ENCODE peak calls at places on chromosome 16, in nine cellular contexts. One of them, this sample, is unnamed.

GRCh38 chr16:85986931-85987749 is 88.2 kb downstream of the IRF8 start:
- DNase-seq in GM13977: peak
- DNase-seq in HS-5: no peak
- DNase-seq in RWPE1: no peak
- DNase-seq in DMS79 treated with DMSO at 0.1 percent for 48 hours: peak
- DNase-seq in mammary epithelial cell: no peak
- DNase-seq in CD8-positive, alpha-beta T cell: peak
- DNase-seq in dermis blood vessel endothelial cell: peak
- DNase-seq in transverse colon: peak
- DNase-seq in this sample: no peak

GRCh38 chr16:29825145-29826044 is 5.1 kb downstream of the MVP start:
- DNase-seq in GM13977: peak
- DNase-seq in HS-5: peak
- DNase-seq in RWPE1: peak
- DNase-seq in DMS79 treated with DMSO at 0.1 percent for 48 hours: no peak
- DNase-seq in mammary epithelial cell: peak
- DNase-seq in CD8-positive, alpha-beta T cell: no peak
- DNase-seq in dermis blood vessel endothelial cell: peak
- DNase-seq in transverse colon: peak
- DNase-seq in this sample: peak

GRCh38 chr16:84839956-84840355 is 20.2 kb downstream of the CRISPLD2 start:
- DNase-seq in GM13977: no peak
- DNase-seq in HS-5: no peak
- DNase-seq in RWPE1: no peak
- DNase-seq in DMS79 treated with DMSO at 0.1 percent for 48 hours: no peak
- DNase-seq in mammary epithelial cell: peak
- DNase-seq in CD8-positive, alpha-beta T cell: no peak
- DNase-seq in dermis blood vessel endothelial cell: no peak
- DNase-seq in transverse colon: no peak
- DNase-seq in this sample: no peak

GRCh38 chr16:20944861-20945390 is 44.4 kb downstream of the LYRM1 start:
- DNase-seq in GM13977: no peak
- DNase-seq in HS-5: no peak
- DNase-seq in RWPE1: no peak
- DNase-seq in DMS79 treated with DMSO at 0.1 percent for 48 hours: no peak
- DNase-seq in mammary epithelial cell: peak
- DNase-seq in CD8-positive, alpha-beta T cell: no peak
- DNase-seq in dermis blood vessel endothelial cell: peak
- DNase-seq in transverse colon: no peak
- DNase-seq in this sample: peak

GRCh38 chr16:471353-472198 is 46.1 kb downstream of the RAB11FIP3 start:
- DNase-seq in GM13977: no peak
- DNase-seq in HS-5: no peak
- DNase-seq in RWPE1: peak
- DNase-seq in DMS79 treated with DMSO at 0.1 percent for 48 hours: peak
- DNase-seq in mammary epithelial cell: peak
- DNase-seq in CD8-positive, alpha-beta T cell: no peak
- DNase-seq in dermis blood vessel endothelial cell: no peak
- DNase-seq in transverse colon: no peak
- DNase-seq in this sample: peak

GRCh38 chr16:79815049-79815448 is 214.5 kb upstream of the MAF start:
- DNase-seq in GM13977: no peak
- DNase-seq in HS-5: no peak
- DNase-seq in RWPE1: no peak
- DNase-seq in DMS79 treated with DMSO at 0.1 percent for 48 hours: no peak
- DNase-seq in mammary epithelial cell: no peak
- DNase-seq in CD8-positive, alpha-beta T cell: no peak
- DNase-seq in dermis blood vessel endothelial cell: no peak
- DNase-seq in transverse colon: no peak
- DNase-seq in this sample: no peak

GRCh38 chr16:1101133-1101532 is 5.1 kb upstream of the C1QTNF8 start:
- DNase-seq in GM13977: no peak
- DNase-seq in HS-5: no peak
- DNase-seq in RWPE1: no peak
- DNase-seq in DMS79 treated with DMSO at 0.1 percent for 48 hours: peak
- DNase-seq in mammary epithelial cell: no peak
- DNase-seq in CD8-positive, alpha-beta T cell: no peak
- DNase-seq in dermis blood vessel endothelial cell: no peak
- DNase-seq in transverse colon: no peak
- DNase-seq in this sample: peak

GRCh38 chr16:17287401-17287800 is 183.4 kb downstream of the XYLT1 start:
- DNase-seq in GM13977: no peak
- DNase-seq in HS-5: no peak
- DNase-seq in RWPE1: no peak
- DNase-seq in DMS79 treated with DMSO at 0.1 percent for 48 hours: no peak
- DNase-seq in mammary epithelial cell: no peak
- DNase-seq in CD8-positive, alpha-beta T cell: no peak
- DNase-seq in dermis blood vessel endothelial cell: no peak
- DNase-seq in transverse colon: no peak
- DNase-seq in this sample: no peak

GRCh38 chr16:72787519-72788268 is 260.2 kb downstream of the ZFHX3 start:
- DNase-seq in GM13977: peak
- DNase-seq in HS-5: peak
- DNase-seq in RWPE1: peak
- DNase-seq in DMS79 treated with DMSO at 0.1 percent for 48 hours: no peak
- DNase-seq in mammary epithelial cell: peak
- DNase-seq in CD8-positive, alpha-beta T cell: peak
- DNase-seq in dermis blood vessel endothelial cell: peak
- DNase-seq in transverse colon: peak
- DNase-seq in this sample: peak

GRCh38 chr16:56814537-56815432 is 50.2 kb upstream of the SLC12A3 start:
- DNase-seq in GM13977: no peak
- DNase-seq in HS-5: no peak
- DNase-seq in RWPE1: no peak
- DNase-seq in DMS79 treated with DMSO at 0.1 percent for 48 hours: no peak
- DNase-seq in mammary epithelial cell: no peak
- DNase-seq in CD8-positive, alpha-beta T cell: no peak
- DNase-seq in dermis blood vessel endothelial cell: peak
- DNase-seq in transverse colon: no peak
- DNase-seq in this sample: no peak

GRCh38 chr16:66383551-66383950 is 17.1 kb downstream of the CDH5 start:
- DNase-seq in GM13977: no peak
- DNase-seq in HS-5: no peak
- DNase-seq in RWPE1: no peak
- DNase-seq in DMS79 treated with DMSO at 0.1 percent for 48 hours: no peak
- DNase-seq in mammary epithelial cell: no peak
- DNase-seq in CD8-positive, alpha-beta T cell: no peak
- DNase-seq in dermis blood vessel endothelial cell: no peak
- DNase-seq in transverse colon: no peak
- DNase-seq in this sample: no peak

GRCh38 chr16:576823-577201 is 7.0 kb downstream of the PIGQ start:
- DNase-seq in GM13977: no peak
- DNase-seq in HS-5: no peak
- DNase-seq in RWPE1: no peak
- DNase-seq in DMS79 treated with DMSO at 0.1 percent for 48 hours: no peak
- DNase-seq in mammary epithelial cell: no peak
- DNase-seq in CD8-positive, alpha-beta T cell: no peak
- DNase-seq in dermis blood vessel endothelial cell: no peak
- DNase-seq in transverse colon: no peak
- DNase-seq in this sample: no peak

GRCh38 chr16:89841275-89841674 is 13.0 kb downstream of the SPIRE2 start:
- DNase-seq in GM13977: no peak
- DNase-seq in HS-5: no peak
- DNase-seq in RWPE1: no peak
- DNase-seq in DMS79 treated with DMSO at 0.1 percent for 48 hours: no peak
- DNase-seq in mammary epithelial cell: no peak
- DNase-seq in CD8-positive, alpha-beta T cell: peak
- DNase-seq in dermis blood vessel endothelial cell: no peak
- DNase-seq in transverse colon: peak
- DNase-seq in this sample: no peak

GRCh38 chr16:51157698-51158097 is 6.6 kb upstream of the SALL1 start:
- DNase-seq in GM13977: no peak
- DNase-seq in HS-5: no peak
- DNase-seq in RWPE1: no peak
- DNase-seq in DMS79 treated with DMSO at 0.1 percent for 48 hours: no peak
- DNase-seq in mammary epithelial cell: no peak
- DNase-seq in CD8-positive, alpha-beta T cell: no peak
- DNase-seq in dermis blood vessel endothelial cell: no peak
- DNase-seq in transverse colon: no peak
- DNase-seq in this sample: no peak

GRCh38 chr16:12067714-12068401 is 91.3 kb downstream of the SNX29 start:
- DNase-seq in GM13977: peak
- DNase-seq in HS-5: peak
- DNase-seq in RWPE1: peak
- DNase-seq in DMS79 treated with DMSO at 0.1 percent for 48 hours: peak
- DNase-seq in mammary epithelial cell: peak
- DNase-seq in CD8-positive, alpha-beta T cell: peak
- DNase-seq in dermis blood vessel endothelial cell: peak
- DNase-seq in transverse colon: peak
- DNase-seq in this sample: peak

GRCh38 chr16:80614908-80615696 is 74.3 kb downstream of the DYNLRB2 start:
- DNase-seq in GM13977: no peak
- DNase-seq in HS-5: peak
- DNase-seq in RWPE1: peak
- DNase-seq in DMS79 treated with DMSO at 0.1 percent for 48 hours: no peak
- DNase-seq in mammary epithelial cell: peak
- DNase-seq in CD8-positive, alpha-beta T cell: no peak
- DNase-seq in dermis blood vessel endothelial cell: peak
- DNase-seq in transverse colon: no peak
- DNase-seq in this sample: no peak

GRCh38 chr16:85930321-85930720 is 31.4 kb downstream of the IRF8 start:
- DNase-seq in GM13977: no peak
- DNase-seq in HS-5: no peak
- DNase-seq in RWPE1: no peak
- DNase-seq in DMS79 treated with DMSO at 0.1 percent for 48 hours: no peak
- DNase-seq in mammary epithelial cell: no peak
- DNase-seq in CD8-positive, alpha-beta T cell: no peak
- DNase-seq in dermis blood vessel endothelial cell: no peak
- DNase-seq in transverse colon: no peak
- DNase-seq in this sample: no peak

GRCh38 chr16:67961551-67961957 is 6.9 kb downstream of the SLC12A4 start:
- DNase-seq in GM13977: no peak
- DNase-seq in HS-5: no peak
- DNase-seq in RWPE1: peak
- DNase-seq in DMS79 treated with DMSO at 0.1 percent for 48 hours: peak
- DNase-seq in mammary epithelial cell: peak
- DNase-seq in CD8-positive, alpha-beta T cell: no peak
- DNase-seq in dermis blood vessel endothelial cell: no peak
- DNase-seq in transverse colon: peak
- DNase-seq in this sample: no peak

GRCh38 chr16:49712567-49712966 is 143.3 kb downstream of the ZNF423 start:
- DNase-seq in GM13977: no peak
- DNase-seq in HS-5: no peak
- DNase-seq in RWPE1: no peak
- DNase-seq in DMS79 treated with DMSO at 0.1 percent for 48 hours: no peak
- DNase-seq in mammary epithelial cell: no peak
- DNase-seq in CD8-positive, alpha-beta T cell: no peak
- DNase-seq in dermis blood vessel endothelial cell: no peak
- DNase-seq in transverse colon: no peak
- DNase-seq in this sample: no peak

GRCh38 chr16:81431554-81432353 is 12.9 kb upstream of the CMIP start:
- DNase-seq in GM13977: no peak
- DNase-seq in HS-5: peak
- DNase-seq in RWPE1: no peak
- DNase-seq in DMS79 treated with DMSO at 0.1 percent for 48 hours: no peak
- DNase-seq in mammary epithelial cell: no peak
- DNase-seq in CD8-positive, alpha-beta T cell: no peak
- DNase-seq in dermis blood vessel endothelial cell: no peak
- DNase-seq in transverse colon: no peak
- DNase-seq in this sample: no peak

GRCh38 chr16:86663691-86664517 is 85.6 kb downstream of the FOXL1 start:
- DNase-seq in GM13977: no peak
- DNase-seq in HS-5: no peak
- DNase-seq in RWPE1: no peak
- DNase-seq in DMS79 treated with DMSO at 0.1 percent for 48 hours: no peak
- DNase-seq in mammary epithelial cell: peak
- DNase-seq in CD8-positive, alpha-beta T cell: no peak
- DNase-seq in dermis blood vessel endothelial cell: peak
- DNase-seq in transverse colon: no peak
- DNase-seq in this sample: no peak

GRCh38 chr16:1037023-1037933 is 35.3 kb upstream of the SSTR5 start:
- DNase-seq in GM13977: no peak
- DNase-seq in HS-5: no peak
- DNase-seq in RWPE1: peak
- DNase-seq in DMS79 treated with DMSO at 0.1 percent for 48 hours: no peak
- DNase-seq in mammary epithelial cell: peak
- DNase-seq in CD8-positive, alpha-beta T cell: no peak
- DNase-seq in dermis blood vessel endothelial cell: peak
- DNase-seq in transverse colon: no peak
- DNase-seq in this sample: no peak

GRCh38 chr16:87231911-87232310 is 85.3 kb downstream of the C16orf95 start:
- DNase-seq in GM13977: no peak
- DNase-seq in HS-5: no peak
- DNase-seq in RWPE1: no peak
- DNase-seq in DMS79 treated with DMSO at 0.1 percent for 48 hours: no peak
- DNase-seq in mammary epithelial cell: no peak
- DNase-seq in CD8-positive, alpha-beta T cell: no peak
- DNase-seq in dermis blood vessel endothelial cell: no peak
- DNase-seq in transverse colon: no peak
- DNase-seq in this sample: no peak

GRCh38 chr16:50185005-50185505 is 31.9 kb downstream of the TENT4B start:
- DNase-seq in GM13977: no peak
- DNase-seq in HS-5: no peak
- DNase-seq in RWPE1: no peak
- DNase-seq in DMS79 treated with DMSO at 0.1 percent for 48 hours: no peak
- DNase-seq in mammary epithelial cell: peak
- DNase-seq in CD8-positive, alpha-beta T cell: no peak
- DNase-seq in dermis blood vessel endothelial cell: peak
- DNase-seq in transverse colon: no peak
- DNase-seq in this sample: no peak